ENCODE peak calls at places on chromosomes 1 and 21, in six cellular contexts. Z, G, B, F, V and C are unnamed samples.

GRCh38 chr1:97334454-97334853 is 586.4 kb downstream of the DPYD start:
- DNase-seq in Z (peak), G (peak), B (no peak), F (no peak), V (no peak), C (no peak)

GRCh38 chr1:36731226-36732037 is 248.7 kb upstream of the CSF3R start:
- DNase-seq in Z (no peak), G (no peak), B (no peak), F (no peak), V (no peak), C (no peak)

GRCh38 chr1:20974069-20974468 is 187.0 kb upstream of the HP1BP3 start:
- DNase-seq in Z (peak), G (peak), B (no peak), F (no peak), V (no peak), C (no peak)

GRCh38 chr21:30257773-30258172 is 25.0 kb downstream of the KRTAP24-1 start:
- DNase-seq in Z (peak), G (no peak), B (peak), F (peak), V (peak), C (peak)

GRCh38 chr21:45448810-45449657 is 44.1 kb downstream of the COL18A1 start:
- DNase-seq in Z (no peak), G (no peak), B (no peak), F (no peak), V (no peak), C (no peak)

GRCh38 chr1:3707298-3707938 is 44.8 kb upstream of the CCDC27 start:
- DNase-seq in Z (no peak), G (no peak), B (no peak), F (peak), V (peak), C (peak)

GRCh38 chr21:36190736-36191135 is 34.1 kb downstream of the DOP1B start:
- DNase-seq in Z (no peak), G (no peak), B (no peak), F (no peak), V (no peak), C (no peak)

GRCh38 chr1:148315081-148315811 is 163.2 kb upstream of the NBPF11 start:
- DNase-seq in Z (no peak), G (no peak), B (no peak), F (no peak), V (no peak), C (no peak)

GRCh38 chr1:9071554-9072235 is 2.3 kb upstream of the SLC2A5 start:
- DNase-seq in Z (no peak), G (no peak), B (no peak), F (no peak), V (peak), C (no peak)

GRCh38 chr21:42777064-42777756 is 102.1 kb downstream of the WDR4 start:
- DNase-seq in Z (no peak), G (no peak), B (no peak), F (no peak), V (no peak), C (no peak)

GRCh38 chr1:47781171-47781959 is 215.8 kb downstream of the TRABD2B start:
- DNase-seq in Z (no peak), G (no peak), B (no peak), F (no peak), V (no peak), C (no peak)

GRCh38 chr1:26771643-26772321 is 16.0 kb upstream of the PIGV start:
- DNase-seq in Z (peak), G (peak), B (no peak), F (no peak), V (peak), C (no peak)

GRCh38 chr1:5896706-5897105 is 95.5 kb downstream of the NPHP4 start:
- DNase-seq in Z (no peak), G (no peak), B (peak), F (no peak), V (no peak), C (peak)

GRCh38 chr1:29237906-29238600 is 1.7 kb downstream of the PTPRU start:
- DNase-seq in Z (peak), G (no peak), B (no peak), F (peak), V (peak), C (peak)

GRCh38 chr1:47872871-47873270 is 124.3 kb downstream of the TRABD2B start:
- DNase-seq in Z (no peak), G (no peak), B (no peak), F (no peak), V (no peak), C (no peak)

GRCh38 chr1:232509570-232509969 is 120.4 kb downstream of the SIPA1L2 start:
- DNase-seq in Z (peak), G (peak), B (peak), F (no peak), V (no peak), C (no peak)

GRCh38 chr1:85049735-85050166 is 1.5 kb upstream of the MCOLN3 start:
- DNase-seq in Z (no peak), G (no peak), B (no peak), F (peak), V (no peak), C (peak)

GRCh38 chr1:62012821-62013220 is 181.8 kb upstream of the L1TD1 start:
- DNase-seq in Z (no peak), G (no peak), B (no peak), F (no peak), V (no peak), C (no peak)

GRCh38 chr1:62013264-62013663 is 181.4 kb upstream of the L1TD1 start:
- DNase-seq in Z (no peak), G (no peak), B (no peak), F (no peak), V (no peak), C (no peak)

GRCh38 chr1:62012095-62012494 is 182.6 kb upstream of the L1TD1 start:
- DNase-seq in Z (no peak), G (no peak), B (no peak), F (no peak), V (no peak), C (no peak)

GRCh38 chr1:62006690-62007089 is 188.0 kb upstream of the L1TD1 start:
- DNase-seq in Z (no peak), G (no peak), B (no peak), F (no peak), V (no peak), C (no peak)

DNA sequence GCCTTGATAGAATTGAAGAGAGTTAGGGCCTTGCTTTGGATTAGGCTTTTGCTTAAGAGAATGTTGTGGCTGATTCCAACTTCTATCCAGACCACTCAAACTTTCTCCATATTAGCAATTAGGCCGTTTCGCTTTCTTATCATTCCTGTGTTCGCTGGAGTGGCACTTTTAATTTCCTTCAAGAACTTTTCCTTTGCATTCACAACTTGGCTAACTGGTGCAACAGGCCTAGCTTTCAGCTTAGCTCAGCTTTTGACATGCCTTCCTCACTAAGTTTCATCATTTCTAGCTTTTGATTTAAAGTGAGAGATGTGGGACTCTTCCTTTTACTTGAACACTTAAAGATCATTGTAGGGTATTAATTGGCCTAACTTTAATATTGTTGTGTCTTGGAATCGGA is 183.6 kb upstream of the L1TD1 start:
- DNase-seq in Z (no peak), G (no peak), B (no peak), F (no peak), V (no peak), C (no peak)
- H4K91ac ChIP-seq in Z (no peak), G (no peak), B (no peak), F (no peak), V (no peak), C (no peak)

GRCh38 chr1:223062177-223062576 is 80.9 kb downstream of the TLR5 start:
- DNase-seq in Z (no peak), G (no peak), B (no peak), F (no peak), V (peak), C (no peak)

GRCh38 chr1:223066415-223066814 is 76.6 kb downstream of the TLR5 start:
- DNase-seq in Z (no peak), G (no peak), B (no peak), F (no peak), V (no peak), C (no peak)

GRCh38 chr1:223068913-223069312 is 74.1 kb downstream of the TLR5 start:
- DNase-seq in Z (no peak), G (no peak), B (no peak), F (no peak), V (no peak), C (no peak)

DNA sequence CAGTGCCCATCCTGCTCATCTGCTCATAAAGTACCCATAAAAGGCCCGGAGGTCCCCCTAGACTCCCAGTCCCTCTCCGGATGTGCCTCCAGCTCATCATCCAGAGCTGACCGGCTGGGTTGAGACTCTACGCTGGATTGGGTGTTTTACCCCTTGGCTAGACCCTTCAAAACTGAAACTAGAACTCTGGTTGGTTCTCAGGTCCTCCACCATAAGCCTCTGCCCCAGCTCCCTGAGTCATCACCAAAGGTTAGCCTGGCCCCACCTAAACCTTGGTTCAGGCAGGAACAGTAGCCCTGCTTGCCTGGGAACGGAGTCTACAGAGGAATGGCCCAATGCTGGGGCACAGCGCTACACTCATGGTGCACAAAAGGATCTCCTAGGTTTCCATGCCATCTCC is 75.1 kb downstream of the TLR5 start:
- DNase-seq in Z (no peak), G (no peak), B (no peak), F (no peak), V (no peak), C (no peak)
- H2BK120ac ChIP-seq in Z (no peak), G (no peak), B (no peak), F (no peak), V (no peak), C (no peak)

DNA sequence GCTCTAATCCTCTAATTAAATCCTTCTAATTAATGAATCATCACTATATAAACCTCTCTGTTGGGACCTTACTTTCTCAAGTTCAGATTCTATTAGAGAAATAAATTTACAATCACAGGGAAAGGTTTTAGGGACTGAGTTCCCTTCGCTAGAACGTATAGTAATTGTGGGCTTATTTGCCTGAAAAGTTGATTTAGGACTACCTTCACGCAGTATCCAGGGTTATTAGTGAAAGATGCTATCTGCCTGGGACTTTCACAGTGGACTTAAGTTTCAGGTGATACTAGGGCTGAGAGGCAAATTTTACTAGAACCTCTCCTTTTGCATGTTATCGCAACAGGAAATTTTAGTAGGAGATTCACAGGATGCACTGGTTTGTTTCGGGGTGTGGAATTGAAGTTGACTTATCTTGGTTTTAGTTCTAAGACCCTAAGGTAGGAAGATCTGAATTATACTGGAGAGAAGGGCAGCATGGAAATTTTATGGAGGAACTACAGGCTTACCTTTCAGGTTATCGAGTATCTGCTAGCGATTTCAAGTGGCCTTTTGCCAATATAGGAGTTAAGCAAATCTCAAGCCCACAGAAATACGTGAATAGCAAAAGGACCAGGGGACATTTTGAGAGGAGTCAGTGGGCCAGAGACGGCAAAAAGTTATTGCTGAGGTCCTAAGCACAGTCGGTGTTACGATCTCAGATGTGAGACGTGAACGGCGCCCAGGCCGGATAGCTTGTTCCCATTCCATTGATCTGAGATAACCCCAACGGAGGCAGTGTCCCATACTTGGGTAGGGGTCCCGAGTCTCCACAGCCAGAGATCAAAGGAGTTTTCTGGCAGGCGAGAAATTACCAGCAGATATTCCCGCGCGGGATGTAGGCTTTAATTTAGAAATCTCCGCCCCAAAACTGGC is 749 bp upstream of the GNAI3 start:
- DNase-seq in Z (peak), G (peak), B (no peak), F (no peak), V (no peak), C (no peak)
- H3K4ac ChIP-seq in Z (peak), G (peak), B (no peak), F (no peak), V (peak), C (no peak)

GRCh38 chr1:51898090-51898734 is 19.7 kb upstream of the NRDC start:
- DNase-seq in Z (peak), G (peak), B (no peak), F (no peak), V (no peak), C (no peak)
- H4K91ac ChIP-seq in Z (no peak), G (peak), B (no peak), F (no peak), V (no peak), C (no peak)

GRCh38 chr1:38004284-38005101 is 821 bp downstream of the FHL3 start:
- DNase-seq in Z (peak), G (no peak), B (no peak), F (peak), V (no peak), C (no peak)
- H2BK120ac ChIP-seq in Z (peak), G (peak), B (no peak), F (no peak), V (peak), C (no peak)

GRCh38 chr1:175127565-175127964 is 59.9 kb downstream of the TNN start:
- DNase-seq in Z (no peak), G (no peak), B (no peak), F (no peak), V (no peak), C (no peak)
- H3K4ac ChIP-seq in Z (no peak), G (no peak), B (no peak), F (peak), V (no peak), C (no peak)

GRCh38 chr1:43293896-43294760 is 6.7 kb upstream of the TIE1 start:
- DNase-seq in Z (peak), G (peak), B (no peak), F (no peak), V (no peak), C (no peak)
- H4K91ac ChIP-seq in Z (no peak), G (no peak), B (no peak), F (peak), V (no peak), C (no peak)

DNA sequence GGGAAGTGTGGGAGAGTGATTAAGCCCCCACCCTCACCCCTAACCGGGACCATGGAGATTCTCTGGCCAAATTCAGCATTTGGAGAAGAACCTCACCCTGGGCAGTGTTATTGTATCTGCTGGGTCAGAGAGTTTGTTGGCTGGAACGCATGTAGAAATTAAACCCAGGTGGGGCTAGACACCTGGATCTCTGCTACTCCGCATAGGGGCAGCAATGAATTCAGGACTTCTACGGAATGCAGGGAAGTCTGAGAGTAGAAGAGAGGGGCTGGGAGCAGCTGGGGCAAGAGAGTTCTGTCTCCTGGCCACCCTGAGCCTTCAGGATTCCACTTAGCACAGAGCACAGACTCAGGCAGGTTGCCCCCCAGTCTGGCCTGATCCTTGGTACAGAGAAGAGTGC is 3.6 kb upstream of the CRABP2 start:
- DNase-seq in Z (no peak), G (no peak), B (no peak), F (no peak), V (no peak), C (no peak)
- H2BK120ac ChIP-seq in Z (no peak), G (no peak), B (no peak), F (peak), V (no peak), C (no peak)